ENCODE peak calls at places on chromosomes 2 and 18, in six cellular contexts. Y, N, T, Z, O and W are unnamed samples.

GRCh38 chr2:142682528-142682927 is 194.9 kb upstream of the KYNU start:
- DNase-seq in Z (peak), Y (no peak), O (no peak), N (no peak), T (peak), W (peak)

GRCh38 chr2:132009874-132010521 is 151.8 kb downstream of the ANKRD30BL start:
- DNase-seq in T (no peak), O (no peak), N (no peak), Z (no peak), Y (no peak), W (no peak)

GRCh38 chr2:162317910-162318279 is 589 bp downstream of the IFIH1 start:
- DNase-seq in O (peak), N (peak), Y (peak), Z (peak), T (peak), W (peak)

GRCh38 chr2:217711236-217711635 is 291.6 kb downstream of the TNS1 start:
- DNase-seq in O (no peak), Y (no peak), Z (no peak), N (no peak), T (no peak), W (no peak)

GRCh38 chr2:181070119-181070833 is 89.9 kb downstream of the UBE2E3 start:
- DNase-seq in O (no peak), T (peak), N (no peak), Y (no peak), Z (peak), W (peak)

GRCh38 chr2:4110273-4110672 is 406.9 kb downstream of the DCDC2C start:
- DNase-seq in T (no peak), O (no peak), N (no peak), Z (no peak), Y (no peak), W (no peak)

GRCh38 chr18:41144444-41144843 is 810.6 kb upstream of the PIK3C3 start:
- DNase-seq in N (no peak), O (no peak), Z (no peak), Y (no peak), T (no peak), W (no peak)

GRCh38 chr18:9824862-9825479 is 60.8 kb upstream of the TXNDC2 start:
- DNase-seq in N (no peak), Z (no peak), O (peak), T (no peak), Y (no peak), W (no peak)

GRCh38 chr18:40866013-40866644 is 1088.9 kb upstream of the PIK3C3 start:
- DNase-seq in N (no peak), Y (no peak), T (peak), Z (no peak), O (no peak), W (peak)

GRCh38 chr18:27223570-27224340 is 38.6 kb upstream of the CHST9 start:
- DNase-seq in T (no peak), Z (no peak), O (no peak), N (no peak), Y (no peak), W (no peak)

GRCh38 chr2:128940378-128940777 is 621.7 kb upstream of the HS6ST1 start:
- DNase-seq in N (no peak), Z (no peak), Y (no peak), T (no peak), O (no peak), W (no peak)

GRCh38 chr18:379665-380356 is 112.0 kb upstream of the THOC1 start:
- DNase-seq in Z (no peak), N (no peak), Y (no peak), O (peak), T (no peak), W (no peak)

GRCh38 chr2:127208313-127208712 is 11.8 kb downstream of the CYP27C1 start:
- DNase-seq in O (no peak), T (no peak), Y (no peak), N (no peak), Z (no peak), W (no peak)

GRCh38 chr2:182134201-182134600 is 148.5 kb downstream of the PPP1R1C start:
- DNase-seq in T (no peak), N (no peak), Z (no peak), O (no peak), Y (no peak), W (no peak)